ENCODE peak calls at places on chromosome 18, in six cellular contexts. One of them, this sample, is unnamed.

GRCh38 chr18:54159916-54160315 is 64.6 kb downstream of the MBD2 start:
- DNase-seq in fibroblast of lung: no peak
- DNase-seq in WERI-Rb-1: no peak
- DNase-seq in uterus: no peak
- DNase-seq in Caco-2: no peak
- DNase-seq in lower lobe of right lung: no peak
- DNase-seq in this sample: no peak

GRCh38 chr18:10264260-10264659 is 190.2 kb upstream of the APCDD1 start:
- DNase-seq in fibroblast of lung: no peak
- DNase-seq in WERI-Rb-1: no peak
- DNase-seq in uterus: no peak
- DNase-seq in Caco-2: no peak
- DNase-seq in lower lobe of right lung: no peak
- DNase-seq in this sample: no peak

GRCh38 chr18:44393406-44393805 is 287.3 kb upstream of the SETBP1 start:
- DNase-seq in fibroblast of lung: no peak
- DNase-seq in WERI-Rb-1: no peak
- DNase-seq in uterus: no peak
- DNase-seq in Caco-2: no peak
- DNase-seq in lower lobe of right lung: no peak
- DNase-seq in this sample: no peak

GRCh38 chr18:33916200-33916599 is 308.5 kb downstream of the NOL4 start:
- DNase-seq in fibroblast of lung: no peak
- DNase-seq in WERI-Rb-1: peak; percentile 21
- DNase-seq in uterus: no peak
- DNase-seq in Caco-2: peak; percentile 5
- DNase-seq in lower lobe of right lung: no peak
- DNase-seq in this sample: no peak

GRCh38 chr18:23485386-23485785 is 17.9 kb upstream of the RMC1 start:
- DNase-seq in fibroblast of lung: no peak
- DNase-seq in WERI-Rb-1: no peak
- DNase-seq in uterus: no peak
- DNase-seq in Caco-2: no peak
- DNase-seq in lower lobe of right lung: no peak
- DNase-seq in this sample: no peak

GRCh38 chr18:68467966-68468365 is 246.9 kb downstream of the TMX3 start:
- DNase-seq in fibroblast of lung: no peak
- DNase-seq in WERI-Rb-1: no peak
- DNase-seq in uterus: no peak
- DNase-seq in Caco-2: no peak
- DNase-seq in lower lobe of right lung: no peak
- DNase-seq in this sample: no peak

GRCh38 chr18:51074605-51075004 is 44.6 kb downstream of the SMAD4 start:
- DNase-seq in fibroblast of lung: no peak
- DNase-seq in WERI-Rb-1: no peak
- DNase-seq in uterus: no peak
- DNase-seq in Caco-2: no peak
- DNase-seq in lower lobe of right lung: no peak
- DNase-seq in this sample: no peak

GRCh38 chr18:9950289-9951016 is 36.6 kb downstream of the VAPA start:
- DNase-seq in fibroblast of lung: peak; percentile 65
- DNase-seq in WERI-Rb-1: no peak
- DNase-seq in uterus: no peak
- DNase-seq in Caco-2: no peak
- DNase-seq in lower lobe of right lung: no peak
- DNase-seq in this sample: no peak

GRCh38 chr18:4130734-4131719 is 324.1 kb downstream of the DLGAP1 start:
- DNase-seq in fibroblast of lung: no peak
- DNase-seq in WERI-Rb-1: no peak
- DNase-seq in uterus: no peak
- DNase-seq in Caco-2: no peak
- DNase-seq in lower lobe of right lung: no peak
- DNase-seq in this sample: peak; percentile 46

GRCh38 chr18:23243178-23243577 is 107.9 kb downstream of the CABLES1 start:
- DNase-seq in fibroblast of lung: no peak
- DNase-seq in WERI-Rb-1: no peak
- DNase-seq in uterus: no peak
- DNase-seq in Caco-2: no peak
- DNase-seq in lower lobe of right lung: peak; percentile 70
- DNase-seq in this sample: peak; percentile 14

GRCh38 chr18:78889250-78889649 is 90.4 kb upstream of the SALL3 start:
- DNase-seq in fibroblast of lung: no peak
- DNase-seq in WERI-Rb-1: no peak
- DNase-seq in uterus: no peak
- DNase-seq in Caco-2: no peak
- DNase-seq in lower lobe of right lung: no peak
- DNase-seq in this sample: no peak

GRCh38 chr18:78883501-78883900 is 96.1 kb upstream of the SALL3 start:
- DNase-seq in fibroblast of lung: no peak
- DNase-seq in WERI-Rb-1: no peak
- DNase-seq in uterus: no peak
- DNase-seq in Caco-2: no peak
- DNase-seq in lower lobe of right lung: no peak
- DNase-seq in this sample: no peak

GRCh38 chr18:78882585-78882984 is 97.0 kb upstream of the SALL3 start:
- DNase-seq in fibroblast of lung: no peak
- DNase-seq in WERI-Rb-1: no peak
- DNase-seq in uterus: no peak
- DNase-seq in Caco-2: no peak
- DNase-seq in lower lobe of right lung: no peak
- DNase-seq in this sample: no peak

GRCh38 chr18:78890388-78890787 is 89.2 kb upstream of the SALL3 start:
- DNase-seq in fibroblast of lung: no peak
- DNase-seq in WERI-Rb-1: no peak
- DNase-seq in uterus: no peak
- DNase-seq in Caco-2: no peak
- DNase-seq in lower lobe of right lung: no peak
- DNase-seq in this sample: no peak

DNA sequence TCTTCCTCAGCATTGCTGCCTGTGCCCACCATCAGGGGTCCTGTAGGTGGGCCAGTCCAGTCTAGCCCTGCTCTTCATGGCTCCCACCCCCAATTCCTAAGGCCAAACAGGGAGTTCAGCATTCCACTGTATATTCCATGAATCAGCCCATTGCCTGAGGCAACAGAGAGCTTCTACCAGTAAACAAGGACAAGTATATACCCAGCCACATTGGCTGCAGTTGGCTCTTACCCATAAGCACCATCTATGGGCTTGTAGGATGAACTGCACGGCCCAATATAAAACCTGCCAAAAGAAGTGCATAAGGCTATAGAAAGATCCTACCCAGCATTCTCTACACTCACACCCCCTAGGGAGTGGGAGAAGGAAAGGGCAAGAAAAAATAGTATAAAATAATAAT is 95.1 kb upstream of the SALL3 start:
- DNase-seq in fibroblast of lung: no peak
- DNase-seq in WERI-Rb-1: no peak
- DNase-seq in uterus: no peak
- DNase-seq in Caco-2: no peak
- DNase-seq in lower lobe of right lung: no peak
- DNase-seq in this sample: peak; percentile 46
- H3K9me3 ChIP-seq in fibroblast of lung: no peaks in the 10 kb centered on the region
- H3K9me3 ChIP-seq in WERI-Rb-1: peaks cover 32% of the 10 kb centered on the region
- H3K9me3 ChIP-seq in uterus: peaks cover 5% of the 10 kb centered on the region
- H3K9me3 ChIP-seq in Caco-2: no peaks in the 10 kb centered on the region
- H3K9me3 ChIP-seq in lower lobe of right lung: peaks cover 12% of the 10 kb centered on the region
- H3K9me3 ChIP-seq in this sample: peaks cover 3% of the 10 kb centered on the region

DNA sequence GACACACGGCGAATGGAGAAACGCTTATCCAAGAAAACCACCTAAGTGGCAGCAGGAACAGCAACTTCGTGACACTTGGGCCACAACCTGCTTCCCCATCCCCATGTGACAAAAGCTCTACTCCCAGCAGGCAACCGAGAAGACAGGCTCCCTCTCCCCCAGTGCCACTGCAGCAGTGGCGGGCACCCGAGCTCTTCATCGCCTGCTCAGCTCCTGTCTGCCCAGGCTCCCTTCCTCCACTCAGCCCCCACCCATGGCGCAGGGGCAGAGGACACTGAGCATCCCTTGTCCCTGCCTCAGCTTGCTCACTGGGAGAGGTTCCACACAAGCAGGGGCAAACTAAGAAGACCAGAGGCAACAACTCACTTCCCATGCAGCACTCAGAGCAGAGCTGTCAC is 22.9 kb downstream of the SLC66A2 start:
- DNase-seq in fibroblast of lung: no peak
- DNase-seq in WERI-Rb-1: peak; percentile 17
- DNase-seq in uterus: peak; percentile 5
- DNase-seq in Caco-2: no peak
- DNase-seq in lower lobe of right lung: peak; percentile 12
- DNase-seq in this sample: peak; percentile 4
- H3K9me3 ChIP-seq in fibroblast of lung: no peaks in the 10 kb centered on the region
- H3K9me3 ChIP-seq in WERI-Rb-1: peaks cover 15% of the 10 kb centered on the region
- H3K9me3 ChIP-seq in uterus: peaks cover 40% of the 10 kb centered on the region
- H3K9me3 ChIP-seq in Caco-2: no peaks in the 10 kb centered on the region
- H3K9me3 ChIP-seq in lower lobe of right lung: peaks cover 41% of the 10 kb centered on the region
- H3K9me3 ChIP-seq in this sample: peaks cover 17% of the 10 kb centered on the region

GRCh38 chr18:13703899-13704298 is 22.5 kb downstream of the FAM210A start:
- DNase-seq in fibroblast of lung: peak; percentile 23
- DNase-seq in WERI-Rb-1: no peak
- DNase-seq in uterus: no peak
- DNase-seq in Caco-2: no peak
- DNase-seq in lower lobe of right lung: no peak
- DNase-seq in this sample: no peak
- H3K9me3 ChIP-seq in fibroblast of lung: no peaks in the 10 kb centered on the region
- H3K9me3 ChIP-seq in WERI-Rb-1: peaks cover 14% of the 10 kb centered on the region
- H3K9me3 ChIP-seq in uterus: peaks cover 7% of the 10 kb centered on the region
- H3K9me3 ChIP-seq in Caco-2: peaks cover 29% of the 10 kb centered on the region
- H3K9me3 ChIP-seq in lower lobe of right lung: peaks cover 23% of the 10 kb centered on the region
- H3K9me3 ChIP-seq in this sample: peaks cover 20% of the 10 kb centered on the region

GRCh38 chr18:71994273-71994672 is 549.9 kb downstream of the CBLN2 start:
- DNase-seq in fibroblast of lung: no peak
- DNase-seq in WERI-Rb-1: no peak
- DNase-seq in uterus: no peak
- DNase-seq in Caco-2: no peak
- DNase-seq in lower lobe of right lung: no peak
- DNase-seq in this sample: no peak

GRCh38 chr18:71998547-71998946 is 545.6 kb downstream of the CBLN2 start:
- DNase-seq in fibroblast of lung: no peak
- DNase-seq in WERI-Rb-1: no peak
- DNase-seq in uterus: no peak
- DNase-seq in Caco-2: no peak
- DNase-seq in lower lobe of right lung: no peak
- DNase-seq in this sample: no peak

DNA sequence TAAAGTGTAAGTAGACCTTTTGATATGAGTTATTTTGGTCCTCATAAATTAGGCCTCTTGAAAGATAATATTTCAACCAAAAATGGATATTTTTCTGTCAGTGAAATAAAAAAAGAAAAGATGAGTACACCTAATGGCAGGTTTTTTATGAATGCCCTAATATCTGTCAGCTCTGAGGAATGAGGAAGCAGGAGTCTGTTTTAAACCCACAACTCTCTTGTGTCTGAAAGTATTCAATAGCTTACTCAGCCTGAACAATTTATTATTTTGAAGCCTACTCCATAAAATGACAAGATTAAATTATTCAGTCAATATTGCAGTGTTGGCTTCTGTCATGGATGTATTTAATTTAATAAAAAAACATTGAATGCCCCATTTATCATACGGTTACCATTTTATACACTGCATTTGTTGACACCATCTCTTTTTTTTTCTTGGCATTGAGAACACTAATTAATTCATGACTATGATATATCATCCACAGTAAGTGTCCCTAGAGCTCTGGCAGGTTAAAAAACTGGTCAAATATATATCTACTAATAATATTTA is 548.2 kb downstream of the CBLN2 start:
- DNase-seq in fibroblast of lung: no peak
- DNase-seq in WERI-Rb-1: no peak
- DNase-seq in uterus: no peak
- DNase-seq in Caco-2: no peak
- DNase-seq in lower lobe of right lung: no peak
- DNase-seq in this sample: no peak
- H3K9me3 ChIP-seq in fibroblast of lung: no peaks in the 10 kb centered on the region
- H3K9me3 ChIP-seq in WERI-Rb-1: no peaks in the 10 kb centered on the region
- H3K9me3 ChIP-seq in uterus: no peaks in the 10 kb centered on the region
- H3K9me3 ChIP-seq in Caco-2: no peaks in the 10 kb centered on the region
- H3K9me3 ChIP-seq in lower lobe of right lung: no peaks in the 10 kb centered on the region
- H3K9me3 ChIP-seq in this sample: no peaks in the 10 kb centered on the region

GRCh38 chr18:35240664-35241522 is at the start of gene ZNF397:
- DNase-seq in fibroblast of lung: peak; percentile 97
- DNase-seq in WERI-Rb-1: peak; percentile 98
- DNase-seq in uterus: peak; percentile 97
- DNase-seq in Caco-2: peak; percentile 92
- DNase-seq in lower lobe of right lung: peak; percentile 99
- DNase-seq in this sample: peak; percentile 96

GRCh38 chr18:35239314-35239713 is 1.5 kb upstream of the ZNF397 start:
- DNase-seq in fibroblast of lung: no peak
- DNase-seq in WERI-Rb-1: no peak
- DNase-seq in uterus: no peak
- DNase-seq in Caco-2: no peak
- DNase-seq in lower lobe of right lung: no peak
- DNase-seq in this sample: no peak

GRCh38 chr18:35241523-35241804 is 630 bp downstream of the ZNF397 start:
- DNase-seq in fibroblast of lung: no peak
- DNase-seq in WERI-Rb-1: no peak
- DNase-seq in uterus: no peak
- DNase-seq in Caco-2: no peak
- DNase-seq in lower lobe of right lung: no peak
- DNase-seq in this sample: no peak

GRCh38 chr18:35244671-35245070 is 3.8 kb downstream of the ZNF397 start:
- DNase-seq in fibroblast of lung: no peak
- DNase-seq in WERI-Rb-1: no peak
- DNase-seq in uterus: no peak
- DNase-seq in Caco-2: no peak
- DNase-seq in lower lobe of right lung: no peak
- DNase-seq in this sample: no peak

DNA sequence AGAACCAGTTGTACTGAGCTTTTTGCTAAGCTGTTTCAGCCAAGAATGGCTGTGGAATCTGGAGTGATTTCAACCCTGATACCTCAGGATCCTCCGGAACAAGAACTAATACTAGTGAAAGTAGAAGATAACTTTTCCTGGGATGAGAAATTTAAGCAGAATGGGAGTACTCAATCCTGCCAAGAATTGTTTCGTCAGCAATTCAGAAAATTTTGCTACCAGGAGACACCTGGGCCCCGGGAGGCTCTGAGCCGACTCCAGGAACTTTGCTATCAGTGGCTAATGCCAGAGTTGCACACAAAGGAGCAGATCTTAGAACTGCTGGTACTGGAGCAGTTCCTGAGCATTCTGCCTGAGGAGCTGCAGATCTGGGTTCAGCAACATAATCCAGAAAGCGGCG is 1.6 kb downstream of the ZNF397 start:
- DNase-seq in fibroblast of lung: no peak
- DNase-seq in WERI-Rb-1: no peak
- DNase-seq in uterus: no peak
- DNase-seq in Caco-2: no peak
- DNase-seq in lower lobe of right lung: no peak
- DNase-seq in this sample: no peak
- H3K9me3 ChIP-seq in fibroblast of lung: peaks cover 3% of the 10 kb centered on the region
- H3K9me3 ChIP-seq in WERI-Rb-1: no peaks in the 10 kb centered on the region
- H3K9me3 ChIP-seq in uterus: no peaks in the 10 kb centered on the region
- H3K9me3 ChIP-seq in Caco-2: no peaks in the 10 kb centered on the region
- H3K9me3 ChIP-seq in lower lobe of right lung: no peaks in the 10 kb centered on the region
- H3K9me3 ChIP-seq in this sample: no peaks in the 10 kb centered on the region

GRCh38 chr18:71707985-71708500 is 836.1 kb downstream of the CBLN2 start:
- DNase-seq in fibroblast of lung: peak; percentile 3
- DNase-seq in WERI-Rb-1: no peak
- DNase-seq in uterus: no peak
- DNase-seq in Caco-2: no peak
- DNase-seq in lower lobe of right lung: no peak
- DNase-seq in this sample: no peak
- H3K9me3 ChIP-seq in fibroblast of lung: no peaks in the 10 kb centered on the region
- H3K9me3 ChIP-seq in WERI-Rb-1: no peaks in the 10 kb centered on the region
- H3K9me3 ChIP-seq in uterus: no peaks in the 10 kb centered on the region
- H3K9me3 ChIP-seq in Caco-2: no peaks in the 10 kb centered on the region
- H3K9me3 ChIP-seq in lower lobe of right lung: no peaks in the 10 kb centered on the region
- H3K9me3 ChIP-seq in this sample: no peaks in the 10 kb centered on the region